ENCODE peak calls at places on chromosomes 11 and 22, in four cellular contexts. E is GM23338, P is PC-3, J is GM23248. R is an unnamed sample.

GRCh38 chr11:33802414-33802950 is 28.2 kb upstream of the FBXO3 start:
- DNase-seq in E (peak; percentile 97), P (peak; percentile 91), J (peak; percentile 93), R (peak; percentile 70)

GRCh38 chr11:74984070-74984469 is 4.7 kb upstream of the NEU3 start:
- DNase-seq in E (no peak), P (no peak), J (no peak), R (no peak)

GRCh38 chr22:23380230-23380573 is 199.9 kb downstream of the IGLL1 start:
- DNase-seq in E (no peak), P (no peak), J (no peak), R (no peak)

GRCh38 chr22:30333707-30334087 is 7.0 kb upstream of the TBC1D10A start:
- DNase-seq in E (no peak), P (no peak), J (no peak), R (no peak)

GRCh38 chr22:22977479-22978200 is 90.0 kb downstream of the IGLL5 start:
- DNase-seq in E (no peak), P (no peak), J (no peak), R (no peak)

GRCh38 chr11:134573857-134574256 is 161.8 kb upstream of the B3GAT1 start:
- DNase-seq in E (no peak), P (no peak), J (no peak), R (no peak)

GRCh38 chr22:45547016-45547345 is 44.3 kb downstream of the FBLN1 start:
- DNase-seq in E (no peak), P (no peak), J (no peak), R (no peak)

GRCh38 chr22:25083414-25084166 is 116.1 kb upstream of the CRYBB3 start:
- DNase-seq in E (no peak), P (no peak), J (no peak), R (no peak)

GRCh38 chr11:121066623-121067022 is 34.4 kb upstream of the TECTA start:
- DNase-seq in E (no peak), P (no peak), J (no peak), R (no peak)

GRCh38 chr11:44094260-44094868 is 1.1 kb upstream of the EXT2 start:
- DNase-seq in E (peak; percentile 96), P (peak; percentile 88), J (peak; percentile 87), R (peak; percentile 61)

GRCh38 chr11:27158763-27159679 is 118.4 kb downstream of the BBOX1 start:
- DNase-seq in E (peak; percentile 84), P (peak; percentile 76), J (peak; percentile 92), R (peak; percentile 40)

GRCh38 chr11:108647701-108648527 is 17.0 kb upstream of the DDX10 start:
- DNase-seq in E (peak; percentile 90), P (peak; percentile 88), J (peak; percentile 86), R (peak; percentile 64)

GRCh38 chr22:17205432-17205831 is 13.8 kb downstream of the ADA2 start:
- DNase-seq in E (no peak), P (no peak), J (no peak), R (no peak)

GRCh38 chr11:124467376-124468061 is 22.0 kb upstream of the OR8B8 start:
- DNase-seq in E (no peak), P (no peak), J (no peak), R (no peak)

GRCh38 chr11:33195391-33196190 is 34.3 kb upstream of the CSTF3 start:
- DNase-seq in E (no peak), P (no peak), J (peak; percentile 42), R (no peak)

GRCh38 chr11:30196400-30197206 is 34.2 kb upstream of the FSHB start:
- DNase-seq in E (peak; percentile 85), P (peak; percentile 49), J (peak; percentile 58), R (no peak)

GRCh38 chr22:19974935-19975706 is 33.5 kb upstream of the TXNRD2 start:
- DNase-seq in E (peak; percentile 32), P (peak; percentile 9), J (no peak), R (peak; percentile 82)

GRCh38 chr11:2539761-2540520 is 95.1 kb downstream of the KCNQ1 start:
- DNase-seq in E (no peak), P (no peak), J (no peak), R (no peak)

GRCh38 chr11:72773291-72773690 is 20.6 kb downstream of the STARD10 start:
- DNase-seq in E (no peak), P (peak; percentile 44), J (peak; percentile 96), R (no peak)

GRCh38 chr11:63663809-63664208 is 7.4 kb downstream of the ATL3 start:
- DNase-seq in E (no peak), P (peak; percentile 86), J (peak; percentile 88), R (peak; percentile 40)

GRCh38 chr22:49237703-49238102 is 590.0 kb downstream of the BRD1 start:
- DNase-seq in E (no peak), P (no peak), J (no peak), R (no peak)

GRCh38 chr11:67632175-67632981 is 2.6 kb upstream of the NUDT8 start:
- DNase-seq in E (no peak), P (peak; percentile 18), J (no peak), R (no peak)

GRCh38 chr22:41862160-41862529 is 29.2 kb downstream of the SREBF2 start:
- DNase-seq in E (no peak), P (no peak), J (no peak), R (no peak)

GRCh38 chr11:70745936-70746335 is 347.6 kb downstream of the CTTN start:
- DNase-seq in E (no peak), P (no peak), J (no peak), R (no peak)

GRCh38 chr11:117876049-117876340 is 463 bp downstream of the FXYD6 start:
- DNase-seq in E (no peak), P (no peak), J (no peak), R (no peak)

GRCh38 chr11:14725150-14725549 is 81.5 kb downstream of the PDE3B start:
- DNase-seq in E (peak; percentile 27), P (no peak), J (no peak), R (no peak)

GRCh38 chr22:20253161-20253560 is 15.0 kb downstream of the RTN4R start:
- DNase-seq in E (no peak), P (no peak), J (no peak), R (no peak)

GRCh38 chr22:49617866-49618688 is 209.6 kb downstream of the BRD1 start:
- DNase-seq in E (no peak), P (no peak), J (no peak), R (no peak)

DNA sequence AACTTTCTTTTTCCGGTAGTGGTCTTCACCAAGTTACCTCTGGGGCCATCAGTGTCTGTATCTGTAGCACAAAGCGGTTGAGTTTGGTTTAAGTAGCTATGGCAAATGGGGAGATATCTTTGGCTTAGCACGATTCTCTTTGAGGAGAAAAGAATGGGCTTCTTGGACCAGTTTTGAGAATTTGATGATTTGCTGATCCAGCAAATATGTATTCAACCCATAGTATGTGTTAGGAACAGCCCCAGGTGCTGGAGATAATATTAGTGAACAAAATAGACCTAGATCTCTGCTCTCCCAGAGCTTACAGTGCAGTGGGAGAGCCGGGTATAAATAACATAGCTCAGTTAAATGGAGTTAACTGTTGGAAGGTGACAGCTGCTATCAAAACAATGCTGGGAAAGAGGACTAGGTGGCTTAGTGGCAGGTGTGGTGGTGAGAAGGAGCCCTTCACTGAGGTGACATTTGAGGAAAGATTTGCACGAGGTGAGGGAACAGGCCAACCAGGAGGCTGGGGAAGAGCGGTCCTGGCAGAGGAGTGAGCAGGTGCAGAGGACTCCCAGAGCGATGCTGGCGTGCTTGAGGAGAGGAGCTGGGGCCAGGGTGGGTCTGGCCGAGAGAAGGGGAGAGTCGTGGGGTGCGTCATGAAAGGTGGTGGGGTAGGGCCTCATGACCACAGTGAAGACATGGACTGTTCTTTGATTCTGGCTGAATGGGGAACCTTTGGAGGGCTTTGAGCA is 5.0 kb downstream of the TBC1D22A start:
- DNase-seq in E (no peak), P (no peak), J (no peak), R (no peak)
- H3K27ac ChIP-seq in E (no peak overlapping the region), P (no peak overlapping the region), J (no peak overlapping the region), R (no peak overlapping the region)

GRCh38 chr11:399731-400211 is 5.8 kb downstream of the PKP3 start:
- DNase-seq in E (no peak), P (no peak), J (peak; percentile 42), R (no peak)
- TF ChIP-seq EZH2 in E (no peak), P (no peak), J (no peak), R (no peak)

DNA sequence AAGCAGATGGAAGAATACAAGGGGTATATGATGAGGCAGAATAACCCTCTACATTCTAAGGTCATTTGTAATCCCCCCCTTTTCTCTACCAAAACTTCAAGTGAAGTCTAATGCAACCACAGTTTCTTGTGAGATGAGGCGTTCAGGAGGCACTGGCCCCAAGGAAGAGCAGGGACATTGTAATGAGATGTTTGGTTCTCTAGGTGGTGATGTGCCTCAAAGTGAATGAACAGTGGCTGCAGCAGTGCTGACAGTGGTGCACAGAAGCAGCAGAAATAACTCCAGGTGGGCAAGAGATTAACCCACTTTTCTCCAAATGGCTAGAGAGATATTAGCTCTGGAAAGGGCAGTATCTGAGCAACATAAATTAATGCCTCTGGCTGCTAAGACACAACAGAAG is 33.8 kb downstream of the PDGFD start:
- DNase-seq in E (no peak), P (no peak), J (no peak), R (no peak)
- H3K9me2 ChIP-seq in E (no peaks in the 10 kb centered on the region), P (no peaks in the 10 kb centered on the region), J (no peaks in the 10 kb centered on the region), R (no peaks in the 10 kb centered on the region)

DNA sequence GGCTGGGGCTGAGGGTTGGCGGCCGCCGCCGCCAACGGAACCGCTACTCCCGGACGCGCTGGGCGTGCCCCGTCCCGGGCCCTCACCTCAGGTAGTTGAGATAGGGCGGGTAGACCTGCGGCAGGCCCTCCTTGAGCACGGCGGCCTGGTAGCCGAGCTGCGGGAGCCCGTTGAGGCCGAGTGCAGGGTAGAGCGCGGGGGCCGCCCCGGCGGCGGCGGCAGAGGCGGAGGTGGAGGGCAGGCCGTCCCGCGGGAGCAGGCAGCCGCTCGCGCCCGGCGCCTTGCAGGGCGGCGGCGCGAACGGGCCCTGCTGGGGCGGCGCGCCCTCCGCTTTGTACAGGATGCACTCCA is 2.3 kb downstream of the PGR start:
- DNase-seq in E (peak; percentile 56), P (no peak), J (peak; percentile 29), R (no peak)
- H3K27ac ChIP-seq in E (no peak overlapping the region), P (no peak overlapping the region), J (no peak overlapping the region), R (no peak overlapping the region)

DNA sequence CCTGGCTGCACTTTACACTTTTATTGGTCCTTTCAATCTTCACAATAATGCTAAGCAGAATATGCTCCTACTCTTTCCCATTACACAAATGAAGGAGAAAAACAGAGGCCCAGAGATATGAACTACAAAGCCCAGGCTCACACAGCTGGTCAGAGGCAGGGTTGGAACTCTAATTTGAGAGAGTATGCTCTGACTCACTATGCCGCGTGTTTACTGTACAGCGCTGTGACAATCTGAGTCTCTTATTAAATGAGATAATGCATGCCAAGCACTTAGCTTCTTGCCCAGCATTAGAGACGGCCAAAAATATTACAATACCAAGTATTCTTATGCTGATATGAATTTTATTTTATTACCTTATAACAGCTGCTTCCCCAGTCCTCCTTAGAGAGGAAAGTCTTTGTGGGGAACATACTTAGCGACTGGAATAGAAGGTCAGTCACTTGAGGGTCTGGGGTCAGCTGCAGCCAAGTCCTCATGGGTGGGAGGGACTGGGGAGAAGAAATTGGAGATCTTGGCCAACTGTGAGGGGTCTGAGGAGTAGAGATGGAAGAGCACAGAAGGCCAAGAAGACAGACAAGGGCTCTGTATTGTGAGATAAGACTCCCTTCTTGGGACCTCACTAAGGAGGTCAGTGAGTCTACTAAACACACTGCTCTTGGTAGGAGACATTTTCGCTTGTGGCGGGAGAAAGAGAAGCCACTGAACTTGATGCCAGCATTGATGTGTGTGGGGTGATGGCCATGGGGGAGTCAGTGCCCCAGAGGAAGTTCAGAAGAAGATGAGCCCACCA is 150.8 kb upstream of the TIMP3 start:
- DNase-seq in E (no peak), P (no peak), J (peak; percentile 94), R (no peak)
- TF ChIP-seq EZH2 in E (no peak), P (no peak), J (no peak), R (no peak)

DNA sequence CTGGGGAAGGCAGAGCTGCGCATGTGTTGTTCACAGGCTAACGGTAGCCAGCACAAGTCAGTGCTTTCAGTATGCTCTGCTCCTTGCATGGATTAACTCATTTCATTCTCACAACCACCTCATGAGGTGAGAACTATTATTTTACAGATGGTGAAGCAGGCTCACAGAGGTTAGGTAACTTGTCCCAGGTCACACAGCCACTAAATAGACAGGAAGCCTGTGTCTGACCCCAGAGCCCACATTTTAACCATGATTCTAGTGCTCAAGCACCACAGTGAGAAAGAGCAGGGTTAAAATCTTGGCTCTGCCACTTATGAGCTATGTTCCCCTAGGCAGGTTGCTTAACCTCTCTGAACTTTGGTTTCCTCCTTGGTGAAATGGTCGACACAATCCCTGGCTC is 6.2 kb upstream of the SNX15 start:
- DNase-seq in E (no peak), P (no peak), J (no peak), R (no peak)
- H3K9me2 ChIP-seq in E (no peaks in the 10 kb centered on the region), P (no peaks in the 10 kb centered on the region), J (no peaks in the 10 kb centered on the region), R (no peaks in the 10 kb centered on the region)